ENCODE peak calls at places on chromosomes 2 and 18, in seven cellular contexts. R is psoas muscle, O is osteocyte, F is esophagus squamous epithelium, P is K562, M is RWPE2, L is GM10248. I is an unnamed sample.

GRCh38 chr2:188369365-188369764 is 77.7 kb downstream of the GULP1 start:
- DNase-seq in P (peak), R (no peak), L (peak), O (no peak), M (no peak), F (no peak), I (peak)

GRCh38 chr2:169507698-169508097 is 1.8 kb upstream of the KLHL41 start:
- DNase-seq in M (no peak), R (no peak), L (peak), P (no peak), F (no peak), O (no peak), I (peak)

GRCh38 chr2:188158337-188159100 is 133.2 kb upstream of the GULP1 start:
- DNase-seq in R (no peak), P (no peak), L (no peak), O (no peak), M (no peak), F (no peak), I (no peak)

GRCh38 chr18:9634856-9635255 is 20.5 kb upstream of the PPP4R1 start:
- DNase-seq in O (no peak), F (no peak), M (no peak), R (no peak), P (no peak), L (no peak), I (no peak)

GRCh38 chr2:119728421-119728820 is 31.3 kb upstream of the PTPN4 start:
- DNase-seq in F (no peak), M (no peak), L (no peak), R (no peak), P (no peak), O (no peak), I (no peak)

GRCh38 chr18:13035249-13035914 is 44.2 kb downstream of the CEP192 start:
- DNase-seq in P (no peak), R (no peak), M (no peak), F (no peak), O (no peak), L (no peak), I (no peak)

GRCh38 chr2:74264281-74264680 is 65.9 kb downstream of the MTHFD2 start:
- DNase-seq in P (no peak), F (no peak), O (no peak), L (no peak), M (no peak), R (no peak), I (no peak)

GRCh38 chr18:53757346-53757745 is 467.1 kb downstream of the MBD2 start:
- DNase-seq in M (no peak), F (no peak), L (no peak), O (no peak), P (no peak), R (no peak), I (no peak)

GRCh38 chr18:12098389-12098788 is 4.7 kb downstream of the ANKRD62 start:
- DNase-seq in P (no peak), O (no peak), R (no peak), L (no peak), M (no peak), F (no peak), I (no peak)

GRCh38 chr18:74050807-74051206 is 96.8 kb downstream of the FBXO15 start:
- DNase-seq in M (no peak), R (no peak), L (no peak), P (no peak), F (no peak), O (no peak), I (no peak)

GRCh38 chr2:195639959-195640358 is 17.1 kb upstream of the SLC39A10 start:
- DNase-seq in R (no peak), F (no peak), L (no peak), P (no peak), O (no peak), M (no peak), I (no peak)

GRCh38 chr2:146370821-146371220 is 1474.0 kb upstream of the ACVR2A start:
- DNase-seq in P (no peak), M (no peak), L (no peak), F (no peak), R (no peak), O (no peak), I (no peak)

GRCh38 chr18:37445368-37445767 is 120.2 kb downstream of the CELF4 start:
- DNase-seq in L (no peak), R (no peak), P (no peak), F (no peak), M (no peak), O (no peak), I (no peak)

GRCh38 chr18:24014986-24015896 is 687 bp downstream of the TTC39C start:
- DNase-seq in M (no peak), P (no peak), F (no peak), R (peak), O (no peak), L (no peak), I (no peak)

GRCh38 chr2:181781082-181781786 is 100.9 kb upstream of the NEUROD1 start:
- DNase-seq in L (peak), F (no peak), R (no peak), M (no peak), O (no peak), P (no peak), I (no peak)

GRCh38 chr2:21007129-21008013 is 36.5 kb downstream of the APOB start:
- DNase-seq in M (no peak), F (no peak), R (no peak), L (no peak), P (no peak), O (no peak), I (no peak)

GRCh38 chr2:225894240-225894980 is 494.9 kb downstream of the NYAP2 start:
- DNase-seq in F (no peak), L (no peak), O (no peak), M (no peak), R (no peak), P (no peak), I (no peak)

GRCh38 chr18:26091047-26091630 is 726 bp upstream of the SS18 start:
- DNase-seq in P (peak), R (peak), L (peak), F (no peak), O (peak), M (no peak), I (no peak)

GRCh38 chr2:19860022-19860421 is 41.8 kb downstream of the TTC32 start:
- DNase-seq in O (no peak), F (no peak), R (peak), M (no peak), P (no peak), L (no peak), I (no peak)

GRCh38 chr2:42127425-42128424 is 41.4 kb upstream of the EML4 start:
- DNase-seq in M (no peak), P (no peak), R (no peak), F (no peak), L (peak), O (peak), I (peak)

GRCh38 chr18:7164610-7165009 is 47.0 kb upstream of the LAMA1 start:
- DNase-seq in P (no peak), F (no peak), R (no peak), L (no peak), M (no peak), O (no peak), I (no peak)
- TF ChIP-seq CTCF in P (peak), F (no peak), R (peak), L (no peak), M (peak), O (peak), I (no peak)

GRCh38 chr18:76496200-76496890 is 1.3 kb upstream of the ZNF516 start:
- DNase-seq in F (no peak), O (no peak), P (no peak), R (peak), L (no peak), M (no peak), I (no peak)
- TF ChIP-seq CTCF in F (no peak), O (no peak), P (no peak), R (no peak), L (no peak), M (no peak), I (no peak)

GRCh38 chr18:1914489-1914888 is 656.8 kb downstream of the METTL4 start:
- DNase-seq in L (no peak), M (no peak), O (no peak), F (no peak), P (no peak), R (no peak), I (peak)
- TF ChIP-seq CTCF in L (no peak), M (peak), O (no peak), F (no peak), P (peak), R (no peak), I (peak)

GRCh38 chr2:227504700-227505099 is 32.7 kb downstream of the AGFG1 start:
- DNase-seq in F (no peak), O (no peak), M (no peak), R (no peak), P (no peak), L (no peak), I (no peak)

GRCh38 chr2:227503433-227504406 is 31.8 kb downstream of the AGFG1 start:
- DNase-seq in L (no peak), M (no peak), F (no peak), O (no peak), R (peak), P (peak), I (no peak)

GRCh38 chr2:227497158-227497557 is 25.2 kb downstream of the AGFG1 start:
- DNase-seq in F (no peak), O (no peak), P (no peak), R (no peak), M (no peak), L (no peak), I (no peak)

DNA sequence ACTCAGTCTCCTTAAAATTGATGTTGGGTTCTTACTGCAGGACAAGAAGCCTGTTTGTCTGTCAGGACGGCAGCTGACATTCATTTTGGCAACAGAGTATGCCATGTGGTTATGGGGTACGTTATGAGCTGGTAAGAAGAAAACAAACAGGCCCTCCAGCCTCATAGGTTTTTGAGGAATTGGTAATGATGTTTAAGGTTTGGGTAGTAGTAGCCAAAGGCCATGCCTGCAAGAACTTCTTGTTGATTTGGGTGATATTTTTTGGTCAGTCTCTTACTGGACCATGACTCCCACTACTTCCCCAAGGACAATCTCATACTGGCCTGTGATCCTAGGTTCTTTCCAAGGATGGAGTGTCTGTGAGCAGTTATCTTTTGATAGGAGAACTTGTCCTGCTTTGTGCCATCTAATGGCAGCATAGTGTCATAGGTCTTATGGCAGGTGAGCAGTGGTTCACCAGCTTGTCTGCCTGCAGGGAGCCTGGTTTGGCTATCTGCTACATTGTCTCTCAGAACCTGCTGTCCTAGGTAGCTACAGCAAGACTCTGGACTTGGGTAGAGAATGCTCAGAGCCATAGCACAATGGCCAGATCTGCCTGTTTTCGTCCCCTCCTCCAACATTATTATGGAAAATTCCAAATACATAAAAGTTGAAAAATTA is 28.1 kb downstream of the AGFG1 start:
- DNase-seq in F (no peak), R (no peak), M (no peak), O (no peak), L (no peak), P (no peak), I (no peak)
- TF ChIP-seq CTCF in F (no peak), R (no peak), M (no peak), O (no peak), L (no peak), P (no peak), I (no peak)

DNA sequence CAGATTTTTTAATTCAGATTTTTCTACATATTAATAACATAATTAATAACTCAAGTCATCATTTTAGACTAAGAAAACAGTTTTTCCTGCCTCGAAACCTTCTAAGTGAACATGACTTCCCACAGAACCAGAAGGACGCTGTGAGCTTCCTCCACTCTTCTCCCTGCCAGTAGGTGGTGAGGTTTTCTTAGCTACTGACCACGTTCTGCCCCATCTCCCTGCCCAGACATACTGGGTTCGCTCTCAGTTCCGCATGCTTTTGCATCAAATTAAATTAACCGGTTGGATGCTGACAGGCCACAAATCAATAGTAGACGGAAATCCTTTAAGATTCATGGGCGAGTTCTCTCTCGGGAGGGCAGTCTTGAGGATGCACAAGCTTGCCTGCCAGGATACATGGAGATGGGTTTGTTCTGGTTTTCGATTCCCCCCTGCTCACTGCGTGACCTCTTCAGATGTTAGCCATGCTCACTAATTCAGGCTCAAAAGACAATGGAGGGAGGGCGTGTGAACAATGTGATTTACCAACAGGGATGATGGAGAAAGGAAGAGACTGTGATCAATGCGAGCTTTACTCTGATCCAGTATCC is 375.9 kb downstream of the EIPR1 start:
- DNase-seq in O (no peak), P (no peak), R (no peak), L (no peak), F (no peak), M (no peak), I (no peak)
- TF ChIP-seq CTCF in O (peak), P (no peak), R (peak), L (peak), F (no peak), M (no peak), I (peak)

DNA sequence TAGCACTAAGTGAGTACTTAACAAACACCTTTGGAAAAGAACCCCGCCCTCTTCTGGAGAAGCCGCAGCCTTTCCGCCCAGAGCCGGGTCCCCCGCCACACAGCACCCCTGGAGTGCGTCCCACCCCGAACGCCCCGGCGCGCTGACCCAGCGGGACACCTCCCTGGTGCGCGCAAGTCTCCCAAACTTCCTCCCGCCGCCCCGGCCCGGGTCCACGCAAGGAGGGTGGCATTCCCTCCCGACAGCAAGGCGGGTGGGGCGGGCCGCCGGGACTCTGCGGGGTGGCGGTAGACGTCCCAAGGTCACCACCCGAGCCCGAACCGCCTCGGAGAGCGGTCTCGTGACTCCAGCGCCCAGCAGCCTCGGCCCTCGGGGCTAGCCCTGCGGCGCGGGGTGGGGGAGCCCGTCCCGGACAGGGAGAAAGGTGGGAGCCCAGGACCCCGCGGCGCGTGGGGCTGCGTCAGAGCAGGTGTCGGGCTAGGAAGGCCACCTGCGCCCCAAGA is 598 bp downstream of the CCDC93 start:
- DNase-seq in R (peak), L (peak), M (peak), F (no peak), P (peak), O (peak), I (peak)
- TF ChIP-seq CTCF in R (no peak), L (no peak), M (peak), F (no peak), P (peak), O (no peak), I (no peak)

GRCh38 chr18:33201509-33201926 is 239.0 kb downstream of the CCDC178 start:
- DNase-seq in R (no peak), P (no peak), M (no peak), F (no peak), L (peak), O (no peak), I (no peak)
- TF ChIP-seq CTCF in R (no peak), P (peak), M (peak), F (peak), L (no peak), O (peak), I (peak)

I was measured in GM13977.